ENCODE peak calls at places on chromosomes 12 and 14, in six cellular contexts. N, T, A, B, P and J are unnamed samples.

GRCh38 chr12:39103552-39104165 is 198.3 kb upstream of the CPNE8 start:
- DNase-seq in N (no peak), P (no peak), T (peak), A (peak), B (no peak), J (no peak)

GRCh38 chr12:31903025-31903424 is 56.2 kb upstream of the RESF1 start:
- DNase-seq in A (no peak), B (no peak), P (no peak), N (no peak), T (no peak), J (no peak)

GRCh38 chr12:110339184-110339952 is 58.3 kb downstream of the ATP2A2 start:
- DNase-seq in P (no peak), B (no peak), T (no peak), A (no peak), N (no peak), J (no peak)

GRCh38 chr14:39467889-39468524 is 35.8 kb upstream of the FBXO33 start:
- DNase-seq in T (peak), P (no peak), N (no peak), A (no peak), B (no peak), J (no peak)

GRCh38 chr14:58077621-58078020 is 74.4 kb downstream of the ARMH4 start:
- DNase-seq in B (no peak), P (no peak), A (no peak), T (no peak), N (no peak), J (peak)

GRCh38 chr14:83473416-83473815 is 1939.8 kb upstream of the SEL1L start:
- DNase-seq in P (no peak), T (no peak), B (no peak), N (no peak), A (no peak), J (no peak)

GRCh38 chr14:100607611-100607956 is 20.4 kb upstream of the BEGAIN start:
- DNase-seq in B (no peak), T (no peak), P (no peak), N (no peak), A (no peak), J (no peak)

GRCh38 chr12:57183939-57184725 is 32.5 kb upstream of the NXPH4 start:
- DNase-seq in B (no peak), P (no peak), N (no peak), T (no peak), A (no peak), J (no peak)

GRCh38 chr12:11593013-11593412 is 56.5 kb upstream of the ETV6 start:
- DNase-seq in B (no peak), T (no peak), P (no peak), A (no peak), N (no peak), J (no peak)

GRCh38 chr12:50734409-50735263 is 29.3 kb upstream of the ATF1 start:
- DNase-seq in P (peak), T (peak), B (no peak), A (peak), N (no peak), J (no peak)

GRCh38 chr14:77311217-77311616 is 9.5 kb downstream of the POMT2 start:
- DNase-seq in P (no peak), T (no peak), B (no peak), N (no peak), A (no peak), J (no peak)

GRCh38 chr12:103626498-103626897 is 39.4 kb downstream of the STAB2 start:
- DNase-seq in A (peak), N (no peak), P (no peak), T (no peak), B (peak), J (no peak)

GRCh38 chr12:4172999-4173398 is 100.6 kb upstream of the CCND2 start:
- DNase-seq in P (no peak), B (no peak), T (no peak), A (no peak), N (no peak), J (no peak)

GRCh38 chr12:43676183-43676813 is 82.3 kb downstream of the PUS7L start:
- DNase-seq in P (no peak), T (peak), N (no peak), B (no peak), A (no peak), J (no peak)

GRCh38 chr14:35337557-35338255 is 45.5 kb downstream of the PSMA6 start:
- DNase-seq in B (no peak), N (no peak), T (no peak), A (no peak), P (no peak), J (no peak)

GRCh38 chr12:93325855-93326254 is 51.9 kb upstream of the NUDT4 start:
- DNase-seq in T (no peak), B (no peak), N (no peak), A (no peak), P (no peak), J (peak)

GRCh38 chr12:121774968-121775474 is 18.5 kb downstream of the RHOF start:
- DNase-seq in N (no peak), B (no peak), A (no peak), P (no peak), T (no peak), J (no peak)

GRCh38 chr14:63134801-63135200 is 69.4 kb upstream of the RHOJ start:
- DNase-seq in P (no peak), T (peak), A (peak), B (peak), N (no peak), J (no peak)

GRCh38 chr12:90905691-90906370 is 49.1 kb downstream of the CCER1 start:
- DNase-seq in N (no peak), T (no peak), B (no peak), A (no peak), P (no peak), J (no peak)

GRCh38 chr12:89117448-89118034 is 234.8 kb downstream of the DUSP6 start:
- DNase-seq in B (no peak), A (no peak), P (no peak), N (no peak), T (no peak), J (no peak)

GRCh38 chr12:913919-914718 is 35.4 kb downstream of the RAD52 start:
- DNase-seq in T (no peak), B (no peak), A (no peak), N (no peak), P (no peak), J (peak)

GRCh38 chr12:128205758-128206157 is 61.2 kb upstream of the TMEM132C start:
- DNase-seq in A (no peak), T (no peak), B (no peak), P (no peak), N (no peak), J (no peak)

GRCh38 chr14:59126714-59127436 is 61.6 kb upstream of the DAAM1 start:
- DNase-seq in P (peak), N (no peak), B (peak), A (peak), T (peak), J (no peak)

GRCh38 chr12:114823701-114824100 is 139.7 kb upstream of the TBX3 start:
- DNase-seq in A (no peak), T (no peak), B (no peak), P (no peak), N (no peak), J (no peak)

GRCh38 chr14:21771671-21772070 is 98.1 kb upstream of the OR4E1 start:
- DNase-seq in A (no peak), N (no peak), T (peak), B (no peak), P (no peak), J (no peak)

GRCh38 chr14:88492272-88493089 is 62.3 kb downstream of the PTPN21 start:
- DNase-seq in P (peak), A (peak), T (peak), N (peak), B (peak), J (peak)

GRCh38 chr14:32201196-32201815 is 539 bp upstream of the RNU6-7 start:
- DNase-seq in T (peak), A (peak), P (peak), B (peak), N (peak), J (no peak)

GRCh38 chr12:132827763-132828703 is 636 bp downstream of the GOLGA3 start:
- DNase-seq in P (peak), B (no peak), T (peak), A (no peak), N (peak), J (peak)